ENCODE peak calls at places on chromosomes 11 and 22, in six cellular contexts. W is fibroblast of lung, R is heart left ventricle, A is SK-N-SH, K is IMR-90, U is tibial nerve. H is an unnamed sample.
A peak's percentile ranks its signal among the peaks of the same experiment; 100 is the strongest.

GRCh38 chr11:134243913-134244312 is 9.2 kb downstream of the THYN1 start:
- DNase-seq in W (no peak), R (no peak), A (no peak), K (no peak), U (no peak), H (no peak)

GRCh38 chr22:28246392-28246791 is 327.3 kb upstream of the PITPNB start:
- DNase-seq in W (peak; percentile 27), R (no peak), A (no peak), K (peak; percentile 72), U (no peak), H (no peak)

GRCh38 chr11:12719221-12719620 is 45.0 kb downstream of the TEAD1 start:
- DNase-seq in W (peak; percentile 34), R (no peak), A (no peak), K (peak; percentile 43), U (no peak), H (no peak)

GRCh38 chr11:134727204-134727603 is 315.2 kb upstream of the B3GAT1 start:
- DNase-seq in W (no peak), R (no peak), A (no peak), K (no peak), U (no peak), H (no peak)

GRCh38 chr22:27603823-27604190 is 197.7 kb downstream of the MN1 start:
- DNase-seq in W (no peak), R (no peak), A (peak; percentile 68), K (no peak), U (no peak), H (no peak)

GRCh38 chr11:86162257-86162656 is 82.3 kb upstream of the EED start:
- DNase-seq in W (peak; percentile 83), R (no peak), A (no peak), K (peak; percentile 93), U (no peak), H (peak; percentile 55)

GRCh38 chr22:19717181-19717580 is 2.9 kb downstream of the SEPTIN5 start:
- DNase-seq in W (no peak), R (peak; percentile 62), A (peak; percentile 62), K (no peak), U (no peak), H (no peak)

GRCh38 chr22:28091486-28091885 is 172.4 kb upstream of the PITPNB start:
- DNase-seq in W (no peak), R (no peak), A (no peak), K (no peak), U (no peak), H (no peak)

GRCh38 chr11:33634291-33634834 is 66.3 kb downstream of the C11orf91 start:
- DNase-seq in W (no peak), R (no peak), A (no peak), K (peak; percentile 82), U (no peak), H (no peak)

DNA sequence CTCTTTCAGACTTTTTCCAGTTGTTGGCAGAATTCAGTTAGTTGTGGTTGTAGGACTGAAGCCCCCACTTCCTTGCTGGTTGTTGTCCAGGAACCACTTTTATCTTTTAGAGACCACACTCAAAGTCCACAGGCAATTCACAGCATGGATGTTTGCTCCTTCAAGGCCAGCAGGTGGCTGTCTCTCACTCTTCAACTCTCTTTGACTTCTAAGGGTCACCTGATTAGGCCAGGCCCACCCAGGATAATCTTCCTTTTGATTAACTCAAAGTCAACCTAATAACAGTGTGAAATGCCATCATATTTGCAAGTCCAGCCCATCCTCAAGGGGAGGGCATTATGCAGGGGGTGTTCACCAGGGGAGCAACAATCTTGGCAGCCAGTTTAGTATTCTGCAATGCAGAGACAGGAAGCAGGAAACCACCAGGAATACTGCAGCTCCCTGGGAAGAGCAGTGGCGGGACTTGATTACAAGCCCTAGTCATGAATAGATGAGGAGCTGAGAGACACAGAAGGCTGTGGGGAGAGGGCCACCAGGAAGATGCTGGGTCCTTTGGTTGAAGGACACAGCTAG is 52.4 kb downstream of the LRRC74B start:
- DNase-seq in W (no peak), R (no peak), A (no peak), K (no peak), U (no peak), H (no peak)
- H3K9me3 ChIP-seq in W (no peaks in the 10 kb centered on the region), R (no peaks in the 10 kb centered on the region), A (no peaks in the 10 kb centered on the region), K (no peaks in the 10 kb centered on the region), U (no peaks in the 10 kb centered on the region), H (no peaks in the 10 kb centered on the region)

GRCh38 chr11:128569291-128569690 is 18.1 kb downstream of the ETS1 start:
- DNase-seq in W (no peak), R (no peak), A (no peak), K (no peak), U (no peak), H (no peak)
- H3K36me3 ChIP-seq in W (no peaks in the 10 kb centered on the region), R (no peaks in the 10 kb centered on the region), A (no peaks in the 10 kb centered on the region), K (no peaks in the 10 kb centered on the region), U (no peaks in the 10 kb centered on the region), H (no peaks in the 10 kb centered on the region)

DNA sequence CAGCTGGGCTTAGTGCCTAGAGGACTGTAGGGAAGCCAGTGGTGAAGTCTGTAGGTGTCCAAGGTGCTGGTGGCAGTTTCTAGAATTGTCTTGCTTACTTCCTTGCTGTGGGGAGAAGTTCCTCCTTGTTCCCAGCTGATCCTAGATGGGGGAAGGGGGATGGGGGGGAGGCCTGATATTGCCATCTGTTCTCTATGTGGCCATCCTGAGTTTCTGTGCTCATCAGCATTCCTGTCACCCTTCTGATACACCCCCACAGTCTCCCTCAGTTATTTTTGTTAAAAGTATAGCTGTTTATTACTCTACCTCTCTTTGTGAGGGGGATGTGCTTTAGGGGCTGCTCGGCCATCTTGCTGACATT is 36.5 kb downstream of the MADD start:
- DNase-seq in W (no peak), R (no peak), A (no peak), K (no peak), U (no peak), H (no peak)
- H3K9me3 ChIP-seq in W (no peaks in the 10 kb centered on the region), R (peaks cover 10% of the 10 kb centered on the region), A (peaks cover 3% of the 10 kb centered on the region), K (no peaks in the 10 kb centered on the region), U (peaks cover 14% of the 10 kb centered on the region), H (no peaks in the 10 kb centered on the region)

GRCh38 chr11:65661599-65662246 is 993 bp downstream of the RELA start:
- DNase-seq in W (no peak), R (no peak), A (no peak), K (no peak), U (no peak), H (no peak)

GRCh38 chr11:65655570-65656332 is 7.0 kb downstream of the RELA start:
- DNase-seq in W (no peak), R (no peak), A (no peak), K (no peak), U (no peak), H (no peak)

GRCh38 chr11:65660038-65660437 is 2.7 kb downstream of the RELA start:
- DNase-seq in W (no peak), R (no peak), A (no peak), K (no peak), U (no peak), H (no peak)

GRCh38 chr11:65657426-65657825 is 5.3 kb downstream of the RELA start:
- DNase-seq in W (no peak), R (no peak), A (no peak), K (no peak), U (no peak), H (no peak)

DNA sequence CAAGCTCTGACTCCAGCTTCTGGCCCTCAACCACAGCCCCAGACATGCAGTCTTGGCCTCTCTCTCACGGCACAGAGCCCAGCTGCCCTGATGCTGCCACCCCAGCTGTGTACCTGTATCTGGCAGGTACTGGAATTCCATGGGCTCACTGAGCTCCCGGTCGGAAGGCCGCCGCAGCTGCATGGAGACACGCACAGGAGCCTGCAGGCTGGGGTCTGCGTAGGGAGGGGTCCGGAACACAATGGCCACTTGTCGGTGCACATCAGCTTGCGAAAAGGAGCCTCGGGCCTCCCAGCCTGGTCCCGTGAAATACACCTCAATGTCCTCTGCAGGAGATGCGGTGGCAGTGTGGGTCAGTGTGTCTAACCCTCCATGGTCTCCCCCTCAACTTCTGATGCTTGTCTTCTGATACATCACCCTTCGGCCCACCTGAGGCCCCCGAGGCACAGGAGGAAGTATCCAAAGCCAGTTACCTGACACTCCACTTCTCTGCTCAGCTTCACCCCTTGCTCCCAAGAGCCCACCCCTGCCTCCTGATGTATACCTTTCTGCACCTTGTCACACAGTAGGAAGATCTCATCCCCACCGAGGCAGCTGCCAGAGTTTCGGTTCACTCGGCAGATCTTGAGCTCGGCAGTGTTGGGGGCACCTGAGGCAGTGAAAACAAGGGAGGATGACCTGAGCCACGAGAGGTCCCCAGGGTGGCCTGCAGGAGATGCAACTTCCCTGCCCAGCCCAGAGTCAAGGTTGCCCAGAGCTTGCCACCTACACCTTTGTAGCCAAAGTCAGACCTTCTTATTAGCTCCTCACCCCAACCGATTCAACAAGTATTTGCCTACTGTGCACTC is 4.3 kb downstream of the RELA start:
- DNase-seq in W (no peak), R (no peak), A (no peak), K (no peak), U (no peak), H (no peak)
- H3K36me3 ChIP-seq in W (peaks cover 49% of the 10 kb centered on the region), R (peaks cover 83% of the 10 kb centered on the region), A (peaks cover 70% of the 10 kb centered on the region), K (peaks cover 72% of the 10 kb centered on the region), U (peaks cover 49% of the 10 kb centered on the region), H (peaks cover 3% of the 10 kb centered on the region)

GRCh38 chr22:47260551-47260950 is 498.1 kb downstream of the TBC1D22A start:
- DNase-seq in W (no peak), R (no peak), A (no peak), K (no peak), U (no peak), H (no peak)
- H3K9me3 ChIP-seq in W (peaks cover 2% of the 10 kb centered on the region), R (no peaks in the 10 kb centered on the region), A (no peaks in the 10 kb centered on the region), K (peaks cover 2% of the 10 kb centered on the region), U (no peaks in the 10 kb centered on the region), H (no peaks in the 10 kb centered on the region)

GRCh38 chr11:125999234-125999880 is 53.5 kb downstream of the VSIG10L2 start:
- DNase-seq in W (no peak), R (no peak), A (no peak), K (no peak), U (no peak), H (no peak)
- H3K36me3 ChIP-seq in W (no peaks in the 10 kb centered on the region), R (no peaks in the 10 kb centered on the region), A (peaks cover 21% of the 10 kb centered on the region), K (no peaks in the 10 kb centered on the region), U (no peaks in the 10 kb centered on the region), H (peaks cover 91% of the 10 kb centered on the region)

DNA sequence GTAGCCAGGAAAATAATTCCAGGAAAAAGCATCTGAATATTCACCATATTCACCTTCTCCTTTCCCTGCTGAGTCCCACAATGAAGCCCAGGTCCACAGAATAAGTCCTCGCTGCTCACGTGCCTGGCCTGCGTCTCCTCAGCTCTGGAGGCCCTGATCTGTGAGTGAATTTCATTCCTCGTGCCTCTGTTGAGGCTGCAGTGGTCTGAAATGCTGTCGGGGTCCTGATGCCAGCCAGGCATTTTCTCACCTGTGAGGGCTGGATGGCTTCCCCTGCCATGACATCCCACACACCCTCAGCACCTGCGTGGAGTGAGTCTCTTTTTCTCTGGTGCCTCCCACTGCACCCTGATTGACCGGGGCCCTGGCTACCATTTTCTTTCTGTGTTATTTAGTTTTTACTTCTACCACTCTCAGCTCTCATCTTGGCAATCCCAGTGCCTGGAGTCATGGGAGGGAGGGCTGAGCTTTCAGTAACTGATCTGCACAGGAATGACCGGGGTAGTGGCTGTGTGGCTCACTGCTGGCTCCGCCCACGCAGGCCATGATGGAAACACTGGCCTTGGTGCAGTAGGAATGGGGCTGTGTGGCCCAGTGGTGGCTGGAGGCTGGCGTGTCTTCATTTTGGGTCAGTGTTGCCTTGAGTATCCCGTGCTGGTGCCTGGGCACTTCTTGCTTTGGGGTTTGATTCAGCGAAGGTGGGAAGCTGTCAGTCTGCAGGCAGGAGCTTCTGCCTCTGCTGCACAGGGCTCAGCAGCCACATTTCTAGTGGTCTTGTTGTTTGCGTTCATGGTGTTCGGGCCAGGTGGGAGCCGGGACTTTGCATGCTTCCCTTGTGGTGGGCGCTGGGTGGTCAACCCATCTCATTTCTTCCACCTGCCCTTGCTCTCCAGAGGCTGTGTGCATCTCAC is 807.2 kb downstream of the TBC1D22A start:
- DNase-seq in W (no peak), R (no peak), A (no peak), K (no peak), U (no peak), H (no peak)
- H3K9me3 ChIP-seq in W (no peaks in the 10 kb centered on the region), R (no peaks in the 10 kb centered on the region), A (no peaks in the 10 kb centered on the region), K (peaks cover 45% of the 10 kb centered on the region), U (no peaks in the 10 kb centered on the region), H (peaks cover 5% of the 10 kb centered on the region)

H was measured in BE2C.